ENCODE peak calls at places on chromosomes 6 and 20, in ten cellular contexts. G is breast epithelium, L is fibroblast of pulmonary artery, J is T-helper 9 cell, H is skeletal muscle cell, B is right lobe of liver, K is heart left ventricle, F is NCI-H345, U is GM12891, C is amygdala. I is an unnamed sample.

GRCh38 chr6:26251354-26252081 is 113.5 kb upstream of the BTN3A2 start:
- DNase-seq in B (no peak), K (peak; percentile 66), U (no peak), C (no peak), F (peak; percentile 93), J (peak; percentile 35), G (peak; percentile 69), L (peak; percentile 96), H (peak; percentile 75), I (no peak)

GRCh38 chr20:43955244-43956191 is 40.9 kb downstream of the TOX2 start:
- DNase-seq in B (no peak), U (peak; percentile 42), C (no peak), H (peak; percentile 88), K (no peak), J (peak; percentile 24), L (peak; percentile 87), G (no peak), F (no peak), I (no peak)

GRCh38 chr6:148822819-148823218 is 76.0 kb downstream of the UST start:
- DNase-seq in C (no peak), G (no peak), K (no peak), U (no peak), L (no peak), F (no peak), J (no peak), H (no peak), B (no peak), I (no peak)

GRCh38 chr6:31945507-31946369 is at the start of gene CFB:
- DNase-seq in C (no peak), G (peak; percentile 81), H (no peak), K (no peak), U (no peak), J (no peak), B (peak; percentile 96), F (no peak), L (peak; percentile 90), I (no peak)

GRCh38 chr6:155273438-155273837 is 9.6 kb downstream of the CLDN20 start:
- DNase-seq in F (no peak), G (no peak), L (peak; percentile 93), H (peak; percentile 95), B (no peak), K (no peak), J (no peak), U (no peak), C (no peak), I (peak; percentile 38)

GRCh38 chr20:13567663-13568062 is 71.1 kb downstream of the TASP1 start:
- DNase-seq in L (peak; percentile 57), J (no peak), C (no peak), F (no peak), B (no peak), H (no peak), G (no peak), K (no peak), U (no peak), I (no peak)

GRCh38 chr20:1833216-1833615 is 62.0 kb upstream of the SIRPA start:
- DNase-seq in B (no peak), H (no peak), C (no peak), K (no peak), F (no peak), G (no peak), J (no peak), U (no peak), L (no peak), I (no peak)

GRCh38 chr6:53343092-53343491 is 5.7 kb downstream of the ELOVL5 start:
- DNase-seq in H (no peak), C (no peak), U (no peak), K (no peak), G (no peak), L (no peak), B (no peak), J (no peak), F (no peak), I (no peak)

GRCh38 chr6:112298021-112298745 is 43.8 kb upstream of the LAMA4 start:
- DNase-seq in K (no peak), J (no peak), C (no peak), H (peak; percentile 97), F (no peak), G (no peak), U (no peak), L (peak; percentile 88), B (no peak), I (no peak)

GRCh38 chr6:111593516-111593824 is 12.2 kb downstream of the TRAF3IP2 start:
- DNase-seq in B (no peak), K (no peak), C (no peak), G (no peak), U (no peak), L (no peak), J (no peak), H (no peak), F (no peak), I (no peak)

GRCh38 chr6:60668428-60668827 is 1617.6 kb downstream of the KHDRBS2 start:
- DNase-seq in J (no peak), F (no peak), B (no peak), H (no peak), U (no peak), C (no peak), K (no peak), G (no peak), L (no peak), I (no peak)

GRCh38 chr6:169141706-169142705 is 111.6 kb downstream of the THBS2 start:
- DNase-seq in L (peak; percentile 34), J (no peak), G (no peak), F (no peak), B (no peak), C (peak; percentile 41), H (no peak), U (no peak), K (peak; percentile 73), I (no peak)

GRCh38 chr6:129276461-129276860 is 393.5 kb downstream of the LAMA2 start:
- DNase-seq in L (no peak), G (no peak), K (no peak), F (no peak), H (no peak), U (no peak), B (no peak), J (no peak), C (no peak), I (no peak)

I was measured in NCI-H446 treated with DMSO at 0.1 percent for 48 hours.